ENCODE peak calls at places on chromosomes 11 and 22, in four cellular contexts. W, N, P and Z are unnamed samples.

GRCh38 chr11:83044958-83045712 is 26.6 kb downstream of the RAB30 start:
- DNase-seq in N (peak; percentile 91), P (no peak), W (peak; percentile 92), Z (no peak)

GRCh38 chr11:57568330-57568766 is 876 bp upstream of the UBE2L6 start:
- DNase-seq in P (no peak), W (peak; percentile 67), N (peak; percentile 60), Z (peak; percentile 79)

GRCh38 chr22:44521326-44521725 is 23.3 kb upstream of the RTL6 start:
- DNase-seq in P (no peak), W (no peak), N (no peak), Z (peak; percentile 21)

GRCh38 chr11:118908931-118909618 is 16.7 kb downstream of the BCL9L start:
- DNase-seq in P (peak; percentile 77), N (peak; percentile 72), W (peak; percentile 92), Z (no peak)

GRCh38 chr11:115501895-115502589 is 2.2 kb downstream of the CADM1 start:
- DNase-seq in P (no peak), W (peak; percentile 21), N (no peak), Z (no peak)

GRCh38 chr11:115112779-115113178 is 391.4 kb downstream of the CADM1 start:
- DNase-seq in P (no peak), N (no peak), W (no peak), Z (no peak)

GRCh38 chr22:40193429-40194421 is 16.0 kb downstream of the TNRC6B start:
- DNase-seq in N (no peak), W (peak; percentile 34), P (no peak), Z (peak; percentile 68)

GRCh38 chr22:17836977-17837742 is 62.9 kb upstream of the BID start:
- DNase-seq in P (no peak), W (no peak), N (no peak), Z (peak; percentile 58)

GRCh38 chr11:44279483-44279882 is 30.5 kb downstream of the ALX4 start:
- DNase-seq in P (no peak), N (no peak), W (no peak), Z (no peak)

GRCh38 chr11:64367931-64368672 is 9.1 kb downstream of the RPS6KA4 start:
- DNase-seq in N (no peak), P (no peak), W (no peak), Z (no peak)

GRCh38 chr11:8356731-8357504 is 93.2 kb upstream of the LMO1 start:
- DNase-seq in N (no peak), W (no peak), P (no peak), Z (no peak)

GRCh38 chr22:20019661-20020532 is 1.0 kb upstream of the TANGO2 start:
- DNase-seq in W (no peak), P (no peak), N (no peak), Z (no peak)

GRCh38 chr11:33435201-33435600 is 178.0 kb downstream of the HIPK3 start:
- DNase-seq in P (no peak), W (no peak), N (no peak), Z (no peak)

DNA sequence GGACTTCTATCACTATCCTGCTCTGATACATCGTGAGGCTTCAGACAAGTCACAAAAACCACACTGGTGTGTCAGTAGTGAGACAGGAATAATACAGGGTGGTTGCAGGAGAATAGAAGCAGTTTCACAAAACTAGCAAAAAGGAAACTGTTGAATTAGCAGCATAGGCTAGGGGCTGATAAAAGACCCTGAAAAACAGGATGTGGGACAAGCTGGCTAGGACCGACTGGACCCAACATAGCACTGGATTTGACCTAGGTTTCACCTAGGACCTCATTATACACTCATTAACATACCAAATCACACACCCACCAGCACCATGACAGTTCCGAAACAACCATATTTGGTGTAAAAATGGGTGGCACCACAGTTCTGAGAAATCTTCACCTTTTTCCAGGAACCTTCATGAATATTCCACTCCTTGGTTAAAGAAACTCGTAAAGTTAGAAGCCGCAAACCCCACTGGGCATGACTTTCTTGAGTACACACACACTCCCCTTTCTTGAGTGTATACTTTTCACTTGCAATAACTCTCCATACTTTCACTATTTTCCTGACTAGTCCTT is 76.2 kb downstream of the SLC1A2 start:
- DNase-seq in W (no peak), N (no peak), P (no peak), Z (no peak)
- H3K4me3 ChIP-seq in W (no peak overlapping the region), N (no peak overlapping the region), P (no peak overlapping the region), Z (no peak overlapping the region)

GRCh38 chr22:42549329-42550060 is 4.3 kb upstream of the SERHL2 start:
- DNase-seq in W (no peak), N (no peak), P (no peak), Z (no peak)
- TF ChIP-seq CTCF in W (no peak), N (no peak), P (no peak), Z (no peak)

DNA sequence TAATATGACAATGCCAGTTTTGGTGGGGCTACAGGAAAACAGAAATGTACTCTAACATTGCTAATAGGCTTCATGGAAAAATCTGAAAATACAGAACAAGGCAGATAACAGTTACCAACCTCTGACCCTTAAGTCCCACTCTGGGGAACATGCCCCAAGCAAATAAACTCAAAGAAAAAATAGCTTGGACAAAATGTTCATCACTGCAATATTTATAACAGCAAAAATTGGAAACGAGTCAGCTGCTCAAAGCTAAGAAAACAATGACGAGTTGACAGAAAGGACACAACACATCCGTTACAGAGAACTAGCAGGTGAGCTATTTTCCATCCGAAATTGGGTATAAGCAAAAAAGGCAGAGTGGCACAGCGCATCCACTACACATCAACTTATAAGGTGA is 70.5 kb downstream of the PACSIN2 start:
- DNase-seq in P (no peak), N (no peak), W (no peak), Z (no peak)
- H3K4me3 ChIP-seq in P (no peak overlapping the region), N (no peak overlapping the region), W (no peak overlapping the region), Z (no peak overlapping the region)

DNA sequence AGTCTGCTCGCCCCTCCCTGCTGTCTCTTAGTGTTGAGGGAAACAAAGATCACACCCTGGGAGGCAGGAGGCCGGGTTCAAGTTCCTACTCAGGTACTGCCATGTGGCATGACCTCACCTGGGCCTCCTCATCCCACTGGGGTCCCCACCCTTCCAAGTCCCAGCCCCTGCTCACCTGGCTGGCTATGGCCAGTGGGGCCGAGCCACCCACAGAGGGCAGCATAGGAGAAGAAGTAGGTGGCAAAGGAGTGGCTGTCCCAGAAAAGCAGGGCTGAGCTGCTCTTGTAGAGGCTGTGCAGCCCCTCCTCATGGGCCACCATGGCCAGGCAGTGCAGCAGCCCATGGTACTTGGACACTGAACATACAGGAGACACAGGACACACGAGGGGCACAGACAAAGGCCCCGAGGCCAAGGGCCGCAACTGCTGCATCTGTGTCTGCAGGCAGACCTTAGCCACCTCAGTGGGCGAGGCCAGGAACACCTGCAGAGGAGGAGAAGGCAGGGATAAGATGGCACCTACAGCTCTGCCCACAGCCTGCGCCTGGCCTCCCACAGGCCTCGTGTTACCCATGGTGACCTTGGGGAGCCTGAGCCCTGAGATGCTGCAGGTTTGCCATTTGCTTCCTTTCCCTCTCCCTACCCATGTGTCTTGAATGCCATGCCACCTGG is 50.6 kb upstream of the MPEG1 start:
- DNase-seq in N (no peak), P (peak; percentile 45), W (no peak), Z (no peak)
- TF ChIP-seq CTCF in N (no peak), P (no peak), W (no peak), Z (no peak)

GRCh38 chr22:47032956-47033647 is 270.7 kb downstream of the TBC1D22A start:
- DNase-seq in W (no peak), N (no peak), P (no peak), Z (no peak)
- H3K4me3 ChIP-seq in W (no peak overlapping the region), N (no peak overlapping the region), P (no peak overlapping the region), Z (no peak overlapping the region)

DNA sequence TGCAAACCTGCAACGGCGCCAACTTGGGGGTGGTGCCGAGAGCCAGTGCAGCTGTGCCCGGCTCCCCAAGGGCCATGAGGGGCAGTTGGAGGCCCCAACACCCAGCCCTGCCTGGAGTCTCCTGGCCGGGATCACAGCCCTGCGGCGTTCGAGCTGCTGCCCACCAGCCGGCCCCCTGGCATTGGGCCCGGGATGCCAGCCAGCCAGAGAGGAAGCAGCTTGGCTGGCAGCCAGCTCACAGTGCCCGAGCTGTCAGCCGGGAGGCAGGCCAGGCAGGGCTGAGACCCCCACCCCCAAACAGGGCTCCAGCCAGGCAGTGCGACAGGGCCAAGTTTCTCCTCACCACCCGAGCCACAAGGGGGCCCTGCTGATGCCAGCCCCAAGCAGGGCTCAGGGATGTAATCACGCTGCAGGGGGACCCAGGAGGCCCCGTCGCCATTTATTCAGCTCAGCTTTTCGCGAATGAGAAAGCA is 26.0 kb upstream of the TCF20 start:
- DNase-seq in P (no peak), N (no peak), W (no peak), Z (no peak)
- TF ChIP-seq CTCF in P (no peak), N (peak; percentile 40), W (no peak), Z (no peak)

GRCh38 chr11:130850185-130850944 is 65.9 kb downstream of the SNX19 start:
- DNase-seq in W (no peak), P (no peak), N (no peak), Z (no peak)
- H3K4me3 ChIP-seq in W (no peak overlapping the region), P (no peak overlapping the region), N (no peak overlapping the region), Z (no peak overlapping the region)